ENCODE peak calls at places on chromosomes 13 and 19, in seven cellular contexts. Z is tibial artery, D is NB4, O is HCT116, H is right atrium auricular region, Y is GM12864, E is heart left ventricle. T is an unnamed sample.

GRCh38 chr13:50127017-50127725 is 111.9 kb downstream of the KCNRG start:
- DNase-seq in Z (peak; percentile 75), D (no peak), O (no peak), H (no peak), Y (no peak), E (peak; percentile 62), T (no peak)

GRCh38 chr13:50393641-50394040 is 378.4 kb downstream of the KCNRG start:
- DNase-seq in Z (no peak), D (no peak), O (no peak), H (no peak), Y (no peak), E (peak; percentile 51), T (no peak)

GRCh38 chr13:60591348-60591747 is 194.3 kb downstream of the TDRD3 start:
- DNase-seq in Z (no peak), D (peak; percentile 69), O (no peak), H (no peak), Y (no peak), E (no peak), T (no peak)

GRCh38 chr19:45075215-45076028 is 856 bp downstream of the ZNF296 start:
- DNase-seq in Z (peak; percentile 88), D (peak; percentile 92), O (peak; percentile 54), H (peak; percentile 80), Y (peak; percentile 87), E (peak; percentile 84), T (no peak)

GRCh38 chr13:24280722-24281121 is 28.7 kb upstream of the C1QTNF9 start:
- DNase-seq in Z (no peak), D (peak; percentile 24), O (no peak), H (peak; percentile 56), Y (no peak), E (no peak), T (no peak)

GRCh38 chr13:106475852-106476251 is 59.6 kb downstream of the EFNB2 start:
- DNase-seq in Z (no peak), D (no peak), O (no peak), H (no peak), Y (no peak), E (no peak), T (no peak)

GRCh38 chr19:18789883-18790565 is 1.1 kb downstream of the COMP start:
- DNase-seq in Z (peak; percentile 88), D (no peak), O (no peak), H (no peak), Y (no peak), E (no peak), T (no peak)

GRCh38 chr13:98517576-98518310 is 59.2 kb downstream of the STK24 start:
- DNase-seq in Z (no peak), D (no peak), O (no peak), H (no peak), Y (no peak), E (no peak), T (no peak)

GRCh38 chr13:100300708-100301107 is 211.8 kb downstream of the PCCA start:
- DNase-seq in Z (no peak), D (no peak), O (no peak), H (no peak), Y (no peak), E (no peak), T (no peak)

GRCh38 chr19:46859637-46860124 is 1.1 kb upstream of the ARHGAP35 start:
- DNase-seq in Z (peak; percentile 84), D (no peak), O (no peak), H (no peak), Y (no peak), E (peak; percentile 90), T (no peak)

GRCh38 chr13:86757236-86757978 is 913.8 kb upstream of the SLITRK5 start:
- DNase-seq in Z (no peak), D (no peak), O (no peak), H (no peak), Y (no peak), E (no peak), T (no peak)

GRCh38 chr13:49354719-49355118 is 89.1 kb downstream of the CAB39L start:
- DNase-seq in Z (no peak), D (no peak), O (no peak), H (no peak), Y (no peak), E (no peak), T (no peak)

GRCh38 chr13:78881746-78882145 is 222.8 kb upstream of the OBI1 start:
- DNase-seq in Z (no peak), D (no peak), O (no peak), H (no peak), Y (no peak), E (no peak), T (no peak)

GRCh38 chr19:1943661-1944087 is 2.7 kb downstream of the CSNK1G2 start:
- DNase-seq in Z (no peak), D (no peak), O (no peak), H (no peak), Y (no peak), E (no peak), T (no peak)
- H3K4me3 ChIP-seq in Z (no peak overlapping the region), D (no peak overlapping the region), O (no peak overlapping the region), H (no peak overlapping the region), Y (peak overlapping the region; percentile 82), E (peak overlapping the region; percentile 93), T (no peak overlapping the region)

GRCh38 chr19:50721441-50722137 is 1.6 kb upstream of the CLEC11A start:
- DNase-seq in Z (no peak), D (peak; percentile 42), O (no peak), H (no peak), Y (no peak), E (no peak), T (no peak)

GRCh38 chr19:50722248-50723013 is 733 bp upstream of the CLEC11A start:
- DNase-seq in Z (no peak), D (peak; percentile 57), O (no peak), H (no peak), Y (no peak), E (no peak), T (no peak)

GRCh38 chr19:50719566-50719965 is at the start of gene SHANK1:
- DNase-seq in Z (no peak), D (peak; percentile 65), O (no peak), H (no peak), Y (no peak), E (no peak), T (no peak)

GRCh38 chr19:50720181-50720920 is 749 bp upstream of the SHANK1 start:
- DNase-seq in Z (no peak), D (peak; percentile 32), O (no peak), H (no peak), Y (no peak), E (no peak), T (no peak)

DNA sequence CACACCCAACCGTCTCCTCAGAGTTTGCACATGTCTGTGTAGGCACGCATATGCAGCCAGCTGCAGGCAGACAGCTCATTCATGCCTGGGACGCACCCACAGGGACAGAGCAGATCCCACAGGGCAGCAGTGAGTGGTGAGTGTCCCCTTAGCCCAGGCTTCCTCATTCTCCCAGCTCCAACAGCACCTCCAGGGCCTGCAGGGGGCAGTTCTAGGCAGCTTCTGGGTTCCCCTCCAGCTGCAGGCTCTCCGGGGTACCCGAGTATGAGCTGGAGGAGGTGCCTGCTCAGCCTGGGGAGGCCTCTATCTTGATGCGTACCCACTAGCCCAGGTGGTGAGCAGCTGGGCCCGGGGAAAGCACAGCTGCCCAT is 1.3 kb upstream of the SHANK1 start:
- DNase-seq in Z (no peak), D (peak; percentile 94), O (no peak), H (no peak), Y (no peak), E (no peak), T (no peak)
- TF ChIP-seq CTCF in Z (no peak), D (peak; percentile 58), O (no peak), H (no peak), Y (no peak), E (no peak), T (peak; percentile 17)

DNA sequence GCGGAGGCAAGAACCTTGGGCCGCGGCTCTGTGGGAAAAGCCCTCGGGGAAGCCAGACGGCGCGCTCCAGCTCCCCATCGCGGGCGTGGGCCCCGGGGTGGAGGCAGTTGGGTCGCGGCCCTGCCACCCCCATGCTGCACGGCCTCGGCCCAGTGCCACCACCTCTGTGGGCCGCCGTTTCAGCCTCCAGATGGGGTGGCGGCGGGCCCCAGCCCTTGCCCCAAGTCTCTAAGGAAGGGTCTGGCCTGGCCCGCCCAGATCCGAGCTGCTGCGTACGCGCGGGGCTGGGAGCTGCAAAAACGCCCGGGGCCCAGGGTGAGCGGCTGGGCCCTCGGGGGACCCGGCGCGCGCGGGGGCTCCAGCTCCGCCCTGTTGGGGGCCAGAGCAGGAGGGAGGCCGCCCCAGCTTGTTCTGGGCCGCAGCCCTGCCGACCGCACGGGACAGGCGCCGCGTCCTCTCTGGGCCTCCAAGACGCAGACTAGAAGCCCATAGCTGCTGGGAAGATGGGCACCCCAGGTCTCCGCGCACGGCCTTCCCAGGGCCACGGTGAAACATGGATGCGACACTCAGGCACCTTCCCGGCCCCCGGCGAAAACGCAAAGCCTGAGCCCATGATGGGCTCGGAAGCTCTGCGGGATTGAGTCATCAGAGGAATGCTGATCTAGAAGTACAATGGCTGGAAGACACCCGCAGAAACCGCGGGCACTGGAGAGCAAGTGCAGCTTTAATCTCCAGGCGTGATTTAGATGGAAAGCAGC is 110.1 kb downstream of the KCTD15 start:
- DNase-seq in Z (no peak), D (no peak), O (no peak), H (peak; percentile 61), Y (no peak), E (peak; percentile 31), T (no peak)
- H3K4me3 ChIP-seq in Z (peak overlapping the region; percentile 45), D (no peak overlapping the region), O (no peak overlapping the region), H (peak overlapping the region; percentile 33), Y (no peak overlapping the region), E (peak overlapping the region; percentile 67), T (no peak overlapping the region)

GRCh38 chr19:1229056-1229607 is 8.7 kb downstream of the CBARP start:
- DNase-seq in Z (no peak), D (no peak), O (no peak), H (no peak), Y (no peak), E (no peak), T (no peak)
- TF ChIP-seq CTCF in Z (no peak), D (no peak), O (no peak), H (no peak), Y (no peak), E (no peak), T (no peak)

GRCh38 chr19:6476155-6476895 is 5.3 kb downstream of the DENND1C start:
- DNase-seq in Z (no peak), D (peak; percentile 31), O (peak; percentile 54), H (no peak), Y (no peak), E (no peak), T (no peak)
- H3K4me3 ChIP-seq in Z (no peak overlapping the region), D (no peak overlapping the region), O (no peak overlapping the region), H (no peak overlapping the region), Y (no peak overlapping the region), E (no peak overlapping the region), T (no peak overlapping the region)

DNA sequence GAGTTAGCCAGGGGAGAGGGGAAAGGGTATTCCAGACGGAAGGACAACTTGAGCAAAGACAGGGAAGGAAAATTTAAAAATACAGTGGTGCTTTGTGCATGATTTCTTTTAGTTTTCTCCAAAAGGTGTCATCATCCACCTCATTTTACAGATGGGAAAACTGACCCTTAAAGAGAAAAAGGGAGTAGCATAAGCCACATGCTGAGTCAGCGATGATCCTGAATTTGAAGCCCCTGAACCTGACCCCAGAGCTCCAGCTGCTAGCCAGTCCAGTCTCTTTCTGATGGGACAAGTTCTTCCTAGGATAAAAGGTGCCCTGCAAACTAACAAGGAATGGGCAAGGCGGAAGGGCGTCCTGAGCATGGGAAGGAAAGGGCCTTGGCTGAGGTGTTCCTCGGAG is 10.3 kb downstream of the CABP5 start:
- DNase-seq in Z (no peak), D (no peak), O (no peak), H (no peak), Y (no peak), E (no peak), T (no peak)
- TF ChIP-seq CTCF in Z (no peak), D (no peak), O (no peak), H (no peak), Y (no peak), E (no peak), T (no peak)

GRCh38 chr13:73740681-73741080 is 393.5 kb downstream of the KLF12 start:
- DNase-seq in Z (no peak), D (no peak), O (no peak), H (no peak), Y (no peak), E (no peak), T (no peak)
- H3K4me3 ChIP-seq in Z (no peak overlapping the region), D (no peak overlapping the region), O (no peak overlapping the region), H (no peak overlapping the region), Y (no peak overlapping the region), E (peak overlapping the region; percentile 26), T (no peak overlapping the region)

T was measured in AG04450.